ENCODE peak calls at places on chromosomes 16 and 17, in four cellular contexts. T is fibroblast of lung, S is WERI-Rb-1, I is heart right ventricle. P is an unnamed sample.
A peak's percentile ranks its signal among the peaks of the same experiment; 100 is the strongest.

GRCh38 chr17:63295288-63295687 is 150.8 kb downstream of the CYB561 start:
- DNase-seq in S (no peak), I (no peak), T (no peak), P (no peak)

GRCh38 chr16:89922477-89922883 is 662 bp upstream of the TUBB3 start:
- DNase-seq in T (peak; percentile 92), S (peak; percentile 76), I (peak; percentile 80), P (peak; percentile 75)

GRCh38 chr17:65820306-65820705 is 258.9 kb upstream of the AXIN2 start:
- DNase-seq in I (no peak), S (no peak), T (no peak), P (no peak)

GRCh38 chr17:6135996-6136395 is 65.8 kb downstream of the WSCD1 start:
- DNase-seq in I (no peak), T (no peak), S (no peak), P (no peak)

GRCh38 chr16:84003001-84003400 is 35.0 kb downstream of the NECAB2 start:
- DNase-seq in I (no peak), T (no peak), S (no peak), P (no peak)

GRCh38 chr17:2331303-2331702 is 5.0 kb downstream of the TSR1 start:
- DNase-seq in I (no peak), S (no peak), T (no peak), P (no peak)

GRCh38 chr16:79628501-79628975 is 28.0 kb upstream of the MAF start:
- DNase-seq in T (peak; percentile 78), I (no peak), S (no peak), P (peak; percentile 88)

GRCh38 chr17:1229354-1229890 is 40.8 kb upstream of the BHLHA9 start:
- DNase-seq in I (peak; percentile 48), T (no peak), S (peak; percentile 29), P (no peak)

GRCh38 chr16:74680681-74681080 is 14.0 kb upstream of the RFWD3 start:
- DNase-seq in S (no peak), T (no peak), I (no peak), P (no peak)

GRCh38 chr17:65902831-65903549 is 288.9 kb downstream of the CEP112 start:
- DNase-seq in I (no peak), S (no peak), T (no peak), P (no peak)

GRCh38 chr17:55513885-55514590 is 2.8 kb upstream of the SMIM36 start:
- DNase-seq in T (peak; percentile 76), I (peak; percentile 74), S (peak; percentile 79), P (peak; percentile 46)

GRCh38 chr16:28149016-28149888 is 62.5 kb downstream of the XPO6 start:
- DNase-seq in I (no peak), S (no peak), T (no peak), P (no peak)

GRCh38 chr16:27972500-27972899 is 91.0 kb downstream of the GSG1L start:
- DNase-seq in S (peak; percentile 75), T (peak; percentile 3), I (peak; percentile 16), P (peak; percentile 73)

GRCh38 chr17:2195729-2196128 is 107.9 kb downstream of the SMG6 start:
- DNase-seq in T (no peak), S (no peak), I (no peak), P (no peak)

GRCh38 chr16:30533748-30534367 is 800 bp downstream of the ZNF747 start:
- DNase-seq in T (no peak), I (no peak), S (no peak), P (peak; percentile 11)

GRCh38 chr17:35315283-35315682 is 58.1 kb downstream of the SLFN11 start:
- DNase-seq in S (no peak), I (peak; percentile 63), T (peak; percentile 88), P (peak; percentile 79)

GRCh38 chr16:28883221-28883996 is 5.1 kb downstream of the ATP2A1 start:
- DNase-seq in S (no peak), T (no peak), I (no peak), P (no peak)

GRCh38 chr16:12057276-12057675 is 80.7 kb downstream of the SNX29 start:
- DNase-seq in I (no peak), S (no peak), T (peak; percentile 67), P (no peak)

GRCh38 chr17:81026266-81027036 is 8.5 kb upstream of the BAIAP2 start:
- DNase-seq in T (no peak), I (no peak), S (no peak), P (no peak)

GRCh38 chr16:19666451-19666850 is 51.6 kb downstream of the KNOP1 start:
- DNase-seq in S (no peak), T (no peak), I (peak; percentile 66), P (no peak)

GRCh38 chr16:54370653-54371052 is 84.1 kb upstream of the IRX3 start:
- DNase-seq in I (peak; percentile 13), T (no peak), S (no peak), P (no peak)

GRCh38 chr16:52512297-52512987 is 34.5 kb downstream of the TOX3 start:
- DNase-seq in I (no peak), T (no peak), S (no peak), P (no peak)

GRCh38 chr17:15944720-15945492 is at the start of gene ADORA2B:
- DNase-seq in T (peak; percentile 75), S (peak; percentile 80), I (peak; percentile 41), P (peak; percentile 71)

GRCh38 chr17:45222994-45223540 is 1.4 kb downstream of the FMNL1 start:
- DNase-seq in S (peak; percentile 45), I (no peak), T (no peak), P (no peak)

GRCh38 chr17:45220079-45220478 is 1.6 kb upstream of the FMNL1 start:
- DNase-seq in T (no peak), S (no peak), I (no peak), P (no peak)

GRCh38 chr17:45221997-45222272 is 250 bp downstream of the FMNL1 start:
- DNase-seq in S (no peak), I (no peak), T (no peak), P (no peak)

GRCh38 chr17:45222273-45222993 is 748 bp downstream of the FMNL1 start:
- DNase-seq in S (no peak), T (no peak), I (no peak), P (no peak)

GRCh38 chr17:45221081-45221996 is at the start of gene FMNL1:
- DNase-seq in I (peak; percentile 57), S (peak; percentile 47), T (no peak), P (no peak)
- TF ChIP-seq CTCF in I (no peak), S (no peak), T (no peak), P (no peak)

DNA sequence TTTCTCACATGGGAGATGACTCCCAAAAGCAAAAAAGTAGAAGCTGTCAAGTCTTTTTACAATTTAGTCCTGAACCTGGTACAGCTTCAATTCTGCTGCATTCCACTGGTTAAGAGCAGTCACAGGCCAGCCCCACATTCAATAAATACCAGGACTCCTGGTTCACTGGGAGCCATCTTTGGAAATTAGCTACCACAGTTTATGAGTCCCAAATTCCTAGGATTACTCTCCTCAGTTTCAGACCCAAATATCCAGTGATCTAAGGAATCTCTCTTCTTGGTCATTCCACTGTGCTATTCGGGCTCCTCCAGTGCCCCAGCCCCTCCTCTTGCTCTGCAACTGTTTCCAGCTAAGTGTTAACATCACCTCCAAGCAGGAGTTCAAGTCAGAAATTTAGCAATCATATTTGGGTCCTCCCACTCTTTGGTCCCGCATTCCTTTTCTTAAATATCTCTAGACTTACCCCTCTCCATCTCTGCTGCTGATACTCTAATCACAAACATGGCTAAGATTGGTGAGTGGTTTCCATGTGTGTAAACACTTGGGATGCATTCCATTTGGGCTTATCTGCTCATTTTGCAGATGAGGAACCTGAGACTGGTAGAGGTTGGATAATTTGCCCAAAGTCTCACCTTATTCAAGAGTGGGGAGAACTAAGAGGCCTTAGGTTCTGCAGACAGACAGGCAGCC is 9.6 kb upstream of the WIPF2 start:
- DNase-seq in S (no peak), I (no peak), T (no peak), P (no peak)
- H3K27ac ChIP-seq in S (no peak overlapping the region), I (no peak overlapping the region), T (no peak overlapping the region), P (no peak overlapping the region)

GRCh38 chr16:2511128-2511785 is 2.5 kb upstream of the ATP6V0C start:
- DNase-seq in S (peak; percentile 89), I (peak; percentile 67), T (peak; percentile 70), P (no peak)

GRCh38 chr16:2513405-2514332 is at the start of gene ATP6V0C:
- DNase-seq in S (peak; percentile 92), I (peak; percentile 91), T (peak; percentile 82), P (peak; percentile 93)

GRCh38 chr16:2511996-2512919 is 1.5 kb upstream of the ATP6V0C start:
- DNase-seq in S (no peak), T (no peak), I (no peak), P (no peak)

GRCh38 chr16:2514333-2515179 is 804 bp downstream of the ATP6V0C start:
- DNase-seq in S (no peak), I (peak; percentile 9), T (no peak), P (no peak)

GRCh38 chr16:2512920-2513404 is 790 bp upstream of the ATP6V0C start:
- DNase-seq in T (no peak), S (peak; percentile 61), I (no peak), P (no peak)
- TF ChIP-seq CTCF in T (no peak), S (peak; percentile 59), I (no peak), P (no peak)

GRCh38 chr17:76121932-76122383 is 18.4 kb upstream of the EXOC7 start:
- DNase-seq in S (no peak), I (no peak), T (no peak), P (no peak)
- H3K27ac ChIP-seq in S (peak overlapping the region; percentile 13), I (no peak overlapping the region), T (no peak overlapping the region), P (no peak overlapping the region)

DNA sequence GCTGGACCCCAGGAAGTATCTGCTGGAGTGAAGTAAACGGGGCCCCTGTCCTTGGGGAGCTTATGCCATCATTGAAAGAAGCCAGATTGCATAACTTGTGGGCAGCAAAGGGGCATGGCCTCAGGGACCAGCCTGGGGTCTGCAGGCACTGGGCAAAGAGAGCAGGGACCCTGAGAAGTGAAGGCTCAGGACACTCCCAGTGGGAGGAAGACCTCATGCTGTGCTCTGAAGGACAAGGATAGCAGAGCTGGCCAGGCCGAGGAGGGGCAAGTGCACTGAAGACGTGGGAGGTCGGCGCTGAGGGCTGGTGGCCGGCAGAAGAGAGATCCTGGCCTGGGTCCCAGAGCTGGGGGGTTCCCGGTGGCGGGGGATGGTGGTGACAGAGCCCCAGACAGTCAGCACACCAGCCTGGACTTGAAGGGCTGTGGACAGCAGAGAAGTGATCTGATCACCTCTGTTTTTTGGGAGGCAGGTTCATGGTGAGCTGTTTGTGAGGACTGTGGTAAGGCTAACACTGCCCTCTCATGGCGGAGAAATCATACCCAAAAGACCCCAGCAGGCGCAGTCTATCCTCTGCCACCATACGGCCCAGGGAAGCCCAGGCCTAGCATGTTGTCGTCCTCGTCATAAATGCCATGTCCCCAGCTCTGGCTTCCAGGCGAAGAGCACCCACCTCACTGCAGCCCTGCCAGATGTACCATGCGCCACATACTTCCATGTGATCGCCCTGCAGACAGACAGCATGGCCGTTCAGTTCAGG is 7.1 kb upstream of the CNP start:
- DNase-seq in S (peak; percentile 94), T (peak; percentile 56), I (no peak), P (no peak)
- TF ChIP-seq CTCF in S (peak; percentile 96), T (peak; percentile 45), I (no peak), P (peak; percentile 23)

GRCh38 chr16:9499921-9500593 is 408.6 kb downstream of the HAPSTR1 start:
- DNase-seq in I (no peak), T (no peak), S (peak; percentile 23), P (no peak)
- H3K27ac ChIP-seq in I (no peak overlapping the region), T (no peak overlapping the region), S (no peak overlapping the region), P (no peak overlapping the region)

P was measured in RWPE1.